ENCODE peak calls at places on chromosomes 7 and 10, in four cellular contexts. M is osteoblast, H is stomach, P is GM06990. C is an unnamed sample.

GRCh38 chr7:135645296-135645904 is 16.9 kb upstream of the STMP1 start:
- DNase-seq in M (no peak), H (no peak), P (no peak), C (peak; percentile 52)

GRCh38 chr10:112344261-112344660 is 29.7 kb upstream of the ACSL5 start:
- DNase-seq in M (peak; percentile 73), H (no peak), P (no peak), C (no peak)

GRCh38 chr7:44959956-44960640 is 18.7 kb downstream of the MYO1G start:
- DNase-seq in M (peak; percentile 88), H (no peak), P (no peak), C (no peak)

GRCh38 chr7:25950488-25951413 is 201.2 kb upstream of the NFE2L3 start:
- DNase-seq in M (peak; percentile 97), H (peak; percentile 97), P (peak; percentile 96), C (peak; percentile 70)

GRCh38 chr7:43314379-43315158 is 202.1 kb downstream of the HECW1 start:
- DNase-seq in M (no peak), H (no peak), P (peak; percentile 52), C (peak; percentile 10)

GRCh38 chr7:13945670-13946069 is 43.8 kb downstream of the ETV1 start:
- DNase-seq in M (peak; percentile 10), H (no peak), P (no peak), C (no peak)

GRCh38 chr7:953547-954327 is 743 bp downstream of the ADAP1 start:
- DNase-seq in M (peak; percentile 93), H (peak; percentile 76), P (no peak), C (peak; percentile 19)

GRCh38 chr10:52644678-52645434 is 127.7 kb downstream of the MBL2 start:
- DNase-seq in M (peak; percentile 9), H (peak; percentile 40), P (no peak), C (peak; percentile 49)

GRCh38 chr10:3455385-3456334 is 283.1 kb upstream of the PITRM1 start:
- DNase-seq in M (no peak), H (no peak), P (no peak), C (no peak)

GRCh38 chr7:27095050-27095896 is 527 bp downstream of the HOXA1 start:
- DNase-seq in M (peak; percentile 80), H (no peak), P (no peak), C (no peak)

GRCh38 chr7:46969303-46970130 is 612.4 kb downstream of the TNS3 start:
- DNase-seq in M (no peak), H (no peak), P (no peak), C (peak; percentile 59)

GRCh38 chr7:55505259-55505658 is 67.0 kb downstream of the VOPP1 start:
- DNase-seq in M (no peak), H (no peak), P (no peak), C (no peak)

GRCh38 chr7:116805100-116805544 is 57.3 kb upstream of the CAPZA2 start:
- DNase-seq in M (no peak), H (no peak), P (no peak), C (peak; percentile 41)

GRCh38 chr7:143300959-143301617 is 12.9 kb downstream of the CASP2 start:
- DNase-seq in M (no peak), H (no peak), P (no peak), C (peak; percentile 66)

GRCh38 chr10:84715911-84716310 is 387.5 kb downstream of the CCSER2 start:
- DNase-seq in M (peak; percentile 80), H (no peak), P (no peak), C (peak; percentile 48)

GRCh38 chr7:130433336-130433735 is 7.5 kb downstream of the CEP41 start:
- DNase-seq in M (no peak), H (no peak), P (no peak), C (no peak)

GRCh38 chr7:142782922-142783900 is 12.4 kb downstream of the PRSS2 start:
- DNase-seq in M (peak; percentile 96), H (peak; percentile 88), P (peak; percentile 83), C (peak; percentile 72)

GRCh38 chr7:100443096-100443840 is 7.0 kb upstream of the PPP1R35 start:
- DNase-seq in M (peak; percentile 50), H (no peak), P (no peak), C (no peak)

DNA sequence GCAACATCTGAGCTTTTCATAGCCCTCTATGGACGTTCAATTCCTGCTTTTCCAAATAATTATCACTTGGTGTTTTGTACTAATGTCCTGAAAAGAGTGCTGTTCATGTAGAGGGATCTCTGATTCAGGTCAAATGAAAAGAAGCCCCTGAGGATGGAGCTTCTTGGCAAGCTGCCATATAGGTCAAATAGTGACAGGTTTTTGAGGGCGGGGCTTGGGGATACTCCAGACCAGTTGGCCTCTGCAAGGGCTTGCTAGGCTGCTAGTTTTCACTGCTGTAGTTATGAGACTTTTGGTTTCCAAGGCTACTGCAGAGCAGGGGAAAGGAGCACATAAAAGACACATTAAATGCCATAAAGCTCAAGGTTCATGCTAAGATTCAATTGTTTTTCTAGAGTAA is 257.2 kb upstream of the CACNA2D1 start:
- DNase-seq in M (no peak), H (no peak), P (no peak), C (no peak)
- TF ChIP-seq CTCF in M (no peak), H (no peak), P (no peak), C (no peak)

GRCh38 chr7:30469303-30469702 is 9.3 kb downstream of the NOD1 start:
- DNase-seq in M (peak; percentile 91), H (no peak), P (no peak), C (peak; percentile 99)
- H3K4me3 ChIP-seq in M (peak overlapping the region; percentile 49), H (no peak overlapping the region), P (no peak overlapping the region), C (no peak overlapping the region)

GRCh38 chr10:7411671-7412481 is 1.0 kb upstream of the SFMBT2 start:
- DNase-seq in M (no peak), H (no peak), P (peak; percentile 53), C (no peak)
- H3K27me3 ChIP-seq in M (peaks cover 42% of the 10 kb centered on the region), H (peaks cover 51% of the 10 kb centered on the region), P (no peaks in the 10 kb centered on the region), C (peaks cover 57% of the 10 kb centered on the region)

DNA sequence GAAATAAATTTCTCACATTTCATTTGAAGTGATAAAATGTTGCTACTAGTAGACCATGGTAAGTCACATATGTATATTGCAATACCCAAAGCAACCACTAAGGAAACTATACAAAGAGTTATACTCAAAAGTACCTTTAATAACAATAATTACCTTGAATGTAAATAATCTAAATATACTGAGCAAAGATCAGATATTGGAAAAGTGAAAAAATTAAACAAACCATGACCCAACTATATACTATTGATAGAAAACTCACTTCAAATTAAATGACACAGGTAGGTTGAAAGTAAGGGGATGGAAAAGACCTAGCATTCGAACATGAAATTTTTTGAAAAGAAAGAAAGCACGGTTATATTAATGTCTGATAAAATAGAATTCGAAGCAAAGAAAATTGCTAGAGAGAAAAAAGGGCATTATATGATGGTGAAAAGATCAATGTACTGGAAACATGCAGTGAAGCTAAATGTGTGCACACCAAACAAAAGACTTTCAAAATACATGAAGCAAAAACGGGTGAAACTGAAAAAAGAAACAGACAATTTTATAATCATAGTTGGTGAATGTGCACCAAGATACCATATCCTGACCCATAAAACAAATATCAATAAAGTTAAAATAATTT is 29.1 kb downstream of the TFPI2 start:
- DNase-seq in M (no peak), H (no peak), P (no peak), C (no peak)
- TF ChIP-seq CTCF in M (peak; percentile 37), H (no peak), P (no peak), C (no peak)

DNA sequence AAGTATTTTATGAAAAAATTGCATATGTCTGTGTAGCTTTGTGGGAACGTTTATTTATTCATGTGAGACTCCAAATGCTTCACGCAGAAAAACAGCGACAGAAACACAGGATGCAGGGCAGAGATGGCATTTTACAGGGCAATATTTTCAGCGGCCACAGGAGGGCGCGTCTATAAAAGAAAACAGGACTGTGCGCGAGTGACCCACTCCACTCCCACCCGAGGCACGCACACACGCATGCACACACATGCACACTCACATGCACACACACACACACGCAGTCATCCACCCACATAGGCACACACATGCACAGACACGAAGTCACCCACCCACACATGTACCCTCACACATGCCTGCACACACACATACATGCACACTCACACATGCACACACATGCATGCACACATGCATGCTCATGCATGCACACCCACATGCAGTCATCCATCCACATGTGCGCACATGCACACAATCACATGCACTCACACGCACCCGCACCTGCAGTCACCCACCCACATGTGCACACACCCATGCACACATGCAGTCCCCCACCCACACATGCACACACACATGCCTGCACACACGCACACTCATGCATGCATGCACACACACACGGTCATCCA is 96.3 kb downstream of the DNAJB6 start:
- DNase-seq in M (peak; percentile 94), H (peak; percentile 30), P (no peak), C (peak; percentile 18)
- H3K4me3 ChIP-seq in M (peak overlapping the region; percentile 45), H (peak overlapping the region; percentile 5), P (no peak overlapping the region), C (peak overlapping the region; percentile 13)